ENCODE peak calls at places on chromosomes 16 and 17, in five cellular contexts. One of them, this sample, is unnamed.

GRCh38 chr17:39738568-39738901 is 797 bp downstream of the GRB7 start:
- DNase-seq in AG09309: no peak
- DNase-seq in A673: no peak
- DNase-seq in fibroblast of pulmonary artery: no peak
- DNase-seq in kidney epithelial cell: no peak
- DNase-seq in this sample: no peak

GRCh38 chr16:66515543-66516171 is 34.3 kb downstream of the TK2 start:
- DNase-seq in AG09309: no peak
- DNase-seq in A673: peak
- DNase-seq in fibroblast of pulmonary artery: peak
- DNase-seq in kidney epithelial cell: no peak
- DNase-seq in this sample: no peak

GRCh38 chr17:4939554-4939803 is 367 bp downstream of the SLC25A11 start:
- DNase-seq in AG09309: no peak
- DNase-seq in A673: no peak
- DNase-seq in fibroblast of pulmonary artery: peak
- DNase-seq in kidney epithelial cell: no peak
- DNase-seq in this sample: no peak

GRCh38 chr16:89909777-89910716 is 8.6 kb upstream of the MC1R start:
- DNase-seq in AG09309: no peak
- DNase-seq in A673: peak
- DNase-seq in fibroblast of pulmonary artery: peak
- DNase-seq in kidney epithelial cell: no peak
- DNase-seq in this sample: no peak

GRCh38 chr16:14050297-14051027 is 20.7 kb upstream of the MRTFB start:
- DNase-seq in AG09309: no peak
- DNase-seq in A673: no peak
- DNase-seq in fibroblast of pulmonary artery: peak
- DNase-seq in kidney epithelial cell: peak
- DNase-seq in this sample: no peak

GRCh38 chr17:16945141-16945493 is 26.8 kb downstream of the TNFRSF13B start:
- DNase-seq in AG09309: no peak
- DNase-seq in A673: no peak
- DNase-seq in fibroblast of pulmonary artery: no peak
- DNase-seq in kidney epithelial cell: no peak
- DNase-seq in this sample: no peak

GRCh38 chr16:23948949-23949392 is 113.2 kb downstream of the PRKCB start:
- DNase-seq in AG09309: no peak
- DNase-seq in A673: no peak
- DNase-seq in fibroblast of pulmonary artery: no peak
- DNase-seq in kidney epithelial cell: no peak
- DNase-seq in this sample: no peak

GRCh38 chr16:87305505-87306391 is 11.4 kb downstream of the C16orf95 start:
- DNase-seq in AG09309: no peak
- DNase-seq in A673: peak
- DNase-seq in fibroblast of pulmonary artery: peak
- DNase-seq in kidney epithelial cell: no peak
- DNase-seq in this sample: peak

GRCh38 chr17:55584055-55584685 is 72.9 kb upstream of the SMIM36 start:
- DNase-seq in AG09309: no peak
- DNase-seq in A673: peak
- DNase-seq in fibroblast of pulmonary artery: peak
- DNase-seq in kidney epithelial cell: no peak
- DNase-seq in this sample: no peak

GRCh38 chr17:40345161-40346034 is 19.1 kb downstream of the GJD3 start:
- DNase-seq in AG09309: no peak
- DNase-seq in A673: peak
- DNase-seq in fibroblast of pulmonary artery: peak
- DNase-seq in kidney epithelial cell: no peak
- DNase-seq in this sample: no peak

GRCh38 chr17:42378597-42379594 is 9.3 kb downstream of the STAT3 start:
- DNase-seq in AG09309: no peak
- DNase-seq in A673: peak
- DNase-seq in fibroblast of pulmonary artery: peak
- DNase-seq in kidney epithelial cell: no peak
- DNase-seq in this sample: no peak

GRCh38 chr17:17769869-17770361 is 66.9 kb downstream of the SREBF1 start:
- DNase-seq in AG09309: no peak
- DNase-seq in A673: no peak
- DNase-seq in fibroblast of pulmonary artery: no peak
- DNase-seq in kidney epithelial cell: no peak
- DNase-seq in this sample: no peak

GRCh38 chr17:7336240-7337175 is at the start of gene ACAP1:
- DNase-seq in AG09309: no peak
- DNase-seq in A673: no peak
- DNase-seq in fibroblast of pulmonary artery: no peak
- DNase-seq in kidney epithelial cell: no peak
- DNase-seq in this sample: no peak

GRCh38 chr17:40541873-40542561 is 23.3 kb downstream of the CCR7 start:
- DNase-seq in AG09309: no peak
- DNase-seq in A673: no peak
- DNase-seq in fibroblast of pulmonary artery: no peak
- DNase-seq in kidney epithelial cell: no peak
- DNase-seq in this sample: no peak

GRCh38 chr17:32467949-32468348 is 18.8 kb upstream of the CDK5R1 start:
- DNase-seq in AG09309: no peak
- DNase-seq in A673: no peak
- DNase-seq in fibroblast of pulmonary artery: no peak
- DNase-seq in kidney epithelial cell: no peak
- DNase-seq in this sample: no peak

GRCh38 chr17:79350516-79350915 is 260.3 kb downstream of the RBFOX3 start:
- DNase-seq in AG09309: no peak
- DNase-seq in A673: no peak
- DNase-seq in fibroblast of pulmonary artery: no peak
- DNase-seq in kidney epithelial cell: no peak
- DNase-seq in this sample: no peak

GRCh38 chr16:78140818-78141466 is 41.5 kb downstream of the WWOX start:
- DNase-seq in AG09309: no peak
- DNase-seq in A673: no peak
- DNase-seq in fibroblast of pulmonary artery: no peak
- DNase-seq in kidney epithelial cell: no peak
- DNase-seq in this sample: no peak

GRCh38 chr16:77918792-77919707 is 103.3 kb upstream of the CLEC3A start:
- DNase-seq in AG09309: no peak
- DNase-seq in A673: no peak
- DNase-seq in fibroblast of pulmonary artery: peak
- DNase-seq in kidney epithelial cell: no peak
- DNase-seq in this sample: peak

GRCh38 chr17:6069611-6070279 is 434 bp upstream of the WSCD1 start:
- DNase-seq in AG09309: no peak
- DNase-seq in A673: no peak
- DNase-seq in fibroblast of pulmonary artery: no peak
- DNase-seq in kidney epithelial cell: no peak
- DNase-seq in this sample: no peak

GRCh38 chr17:12395733-12396354 is 269.8 kb upstream of the MYOCD start:
- DNase-seq in AG09309: no peak
- DNase-seq in A673: peak
- DNase-seq in fibroblast of pulmonary artery: peak
- DNase-seq in kidney epithelial cell: no peak
- DNase-seq in this sample: no peak

GRCh38 chr17:35404360-35404759 is 27.9 kb downstream of the SLFN12 start:
- DNase-seq in AG09309: no peak
- DNase-seq in A673: no peak
- DNase-seq in fibroblast of pulmonary artery: peak
- DNase-seq in kidney epithelial cell: no peak
- DNase-seq in this sample: no peak

GRCh38 chr17:3738562-3739295 is 15.0 kb downstream of the HASPIN start:
- DNase-seq in AG09309: no peak
- DNase-seq in A673: no peak
- DNase-seq in fibroblast of pulmonary artery: no peak
- DNase-seq in kidney epithelial cell: no peak
- DNase-seq in this sample: no peak
- H3K4me3 ChIP-seq in AG09309: no peak
- H3K4me3 ChIP-seq in A673: no peak
- H3K4me3 ChIP-seq in fibroblast of pulmonary artery: no peak
- H3K4me3 ChIP-seq in kidney epithelial cell: no peak
- H3K4me3 ChIP-seq in this sample: no peak

DNA sequence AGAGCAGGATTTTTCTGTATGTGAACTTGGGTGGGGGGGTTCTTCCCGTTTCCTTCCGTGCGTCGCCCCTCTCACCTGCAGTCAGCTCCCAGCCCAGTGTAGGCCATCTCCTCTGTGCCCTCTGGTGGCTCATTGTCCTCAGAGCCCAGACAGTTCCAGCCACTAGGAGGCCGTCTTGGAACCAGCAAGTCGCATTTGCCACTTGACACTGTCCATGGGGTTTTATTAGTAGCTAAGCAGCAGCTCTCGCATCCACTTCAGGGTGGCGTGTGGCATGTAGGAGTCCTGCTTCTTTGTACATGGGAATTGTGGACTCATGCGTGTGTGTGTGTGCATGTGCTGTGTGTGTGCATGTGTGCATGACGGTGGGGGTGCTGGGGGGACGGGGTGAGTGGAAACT is 74.0 kb downstream of the SEC14L1 start:
- DNase-seq in AG09309: no peak
- DNase-seq in A673: peak
- DNase-seq in fibroblast of pulmonary artery: peak
- DNase-seq in kidney epithelial cell: no peak
- DNase-seq in this sample: no peak
- TF ChIP-seq CTCF in AG09309: peak
- TF ChIP-seq CTCF in A673: peak
- TF ChIP-seq CTCF in fibroblast of pulmonary artery: peak
- TF ChIP-seq CTCF in kidney epithelial cell: peak
- TF ChIP-seq CTCF in this sample: peak

GRCh38 chr17:51257150-51258081 is 2.4 kb downstream of the MBTD1 start:
- DNase-seq in AG09309: peak
- DNase-seq in A673: no peak
- DNase-seq in fibroblast of pulmonary artery: peak
- DNase-seq in kidney epithelial cell: no peak
- DNase-seq in this sample: no peak
- H3K4me3 ChIP-seq in AG09309: no peak
- H3K4me3 ChIP-seq in A673: peak
- H3K4me3 ChIP-seq in fibroblast of pulmonary artery: no peak
- H3K4me3 ChIP-seq in kidney epithelial cell: no peak
- H3K4me3 ChIP-seq in this sample: no peak

GRCh38 chr17:72116692-72117469 is 3.9 kb upstream of the SOX9 start:
- DNase-seq in AG09309: no peak
- DNase-seq in A673: no peak
- DNase-seq in fibroblast of pulmonary artery: peak
- DNase-seq in kidney epithelial cell: no peak
- DNase-seq in this sample: no peak

GRCh38 chr17:72118588-72119279 is 2.1 kb upstream of the SOX9 start:
- DNase-seq in AG09309: no peak
- DNase-seq in A673: peak
- DNase-seq in fibroblast of pulmonary artery: peak
- DNase-seq in kidney epithelial cell: no peak
- DNase-seq in this sample: no peak

GRCh38 chr17:72117470-72117747 is 3.4 kb upstream of the SOX9 start:
- DNase-seq in AG09309: no peak
- DNase-seq in A673: no peak
- DNase-seq in fibroblast of pulmonary artery: no peak
- DNase-seq in kidney epithelial cell: no peak
- DNase-seq in this sample: no peak

GRCh38 chr17:72119280-72119962 is 1.4 kb upstream of the SOX9 start:
- DNase-seq in AG09309: no peak
- DNase-seq in A673: no peak
- DNase-seq in fibroblast of pulmonary artery: no peak
- DNase-seq in kidney epithelial cell: no peak
- DNase-seq in this sample: no peak

GRCh38 chr17:72117748-72118587 is 2.9 kb upstream of the SOX9 start:
- DNase-seq in AG09309: no peak
- DNase-seq in A673: no peak
- DNase-seq in fibroblast of pulmonary artery: no peak
- DNase-seq in kidney epithelial cell: no peak
- DNase-seq in this sample: no peak
- TF ChIP-seq CTCF in AG09309: no peak
- TF ChIP-seq CTCF in A673: no peak
- TF ChIP-seq CTCF in fibroblast of pulmonary artery: no peak
- TF ChIP-seq CTCF in kidney epithelial cell: peak
- TF ChIP-seq CTCF in this sample: no peak

DNA sequence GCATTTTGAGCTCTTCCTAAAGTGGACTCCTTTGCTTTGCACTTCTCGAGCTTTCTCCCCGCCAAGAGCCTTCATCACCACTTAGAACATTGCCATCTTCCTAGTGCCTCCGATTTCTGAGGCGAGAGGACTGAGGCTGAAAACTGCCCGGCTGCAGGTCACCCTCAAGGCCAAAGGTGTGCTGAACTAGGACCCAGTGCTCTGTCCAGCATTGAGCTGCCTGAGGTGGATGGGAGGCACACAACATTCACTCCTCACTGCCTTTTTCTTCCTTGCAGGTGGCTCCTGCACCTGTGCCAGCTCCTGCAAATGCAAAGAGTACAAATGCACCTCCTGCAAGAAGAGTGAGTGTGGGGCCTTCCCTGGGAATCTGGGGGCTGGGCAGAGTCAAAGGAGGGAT is 5.4 kb downstream of the MT1A start:
- DNase-seq in AG09309: no peak
- DNase-seq in A673: no peak
- DNase-seq in fibroblast of pulmonary artery: no peak
- DNase-seq in kidney epithelial cell: no peak
- DNase-seq in this sample: no peak
- H3K4me3 ChIP-seq in AG09309: no peak
- H3K4me3 ChIP-seq in A673: no peak
- H3K4me3 ChIP-seq in fibroblast of pulmonary artery: no peak
- H3K4me3 ChIP-seq in kidney epithelial cell: no peak
- H3K4me3 ChIP-seq in this sample: no peak

DNA sequence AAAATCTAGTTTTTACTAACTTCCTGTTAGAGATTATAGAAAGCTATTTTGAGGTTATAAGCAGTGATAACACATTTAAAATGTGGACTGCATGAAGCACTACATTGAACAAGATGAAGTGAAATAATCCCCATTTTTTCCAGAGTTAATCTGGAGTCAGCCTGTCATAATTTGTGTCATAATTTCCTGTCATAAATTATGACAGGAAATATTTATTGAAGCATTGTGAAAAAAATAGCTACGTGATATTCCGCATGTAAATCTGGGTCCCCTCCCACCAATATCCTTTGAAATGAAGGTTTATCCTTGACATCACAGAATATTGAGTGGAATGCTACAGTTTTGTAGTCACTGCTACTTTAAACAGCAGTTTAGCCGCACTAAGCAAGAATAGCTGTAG is 40.1 kb downstream of the OMG start:
- DNase-seq in AG09309: no peak
- DNase-seq in A673: peak
- DNase-seq in fibroblast of pulmonary artery: no peak
- DNase-seq in kidney epithelial cell: no peak
- DNase-seq in this sample: no peak
- TF ChIP-seq CTCF in AG09309: no peak
- TF ChIP-seq CTCF in A673: no peak
- TF ChIP-seq CTCF in fibroblast of pulmonary artery: no peak
- TF ChIP-seq CTCF in kidney epithelial cell: no peak
- TF ChIP-seq CTCF in this sample: no peak

DNA sequence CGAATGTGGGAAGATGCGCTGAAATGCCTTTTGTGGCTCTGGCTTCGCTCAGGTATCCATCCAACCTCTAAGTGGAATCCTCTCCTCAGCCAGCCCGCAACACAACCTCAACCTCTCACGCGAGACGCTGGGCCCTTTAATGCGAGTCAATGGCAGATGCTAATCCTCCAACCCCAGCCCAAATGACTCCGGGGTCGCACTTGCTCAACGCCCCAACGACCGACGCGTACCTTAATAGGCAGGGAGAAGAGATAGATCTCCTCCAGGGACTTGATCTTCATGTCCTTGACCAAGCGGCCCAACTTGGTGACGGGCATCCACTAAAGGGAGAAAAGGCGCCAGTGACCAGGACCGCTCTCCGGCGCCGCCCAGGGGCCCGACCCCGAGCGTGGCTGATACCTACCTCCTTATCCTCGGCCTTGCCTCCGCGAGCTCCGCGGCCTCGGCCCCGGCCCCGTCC is 550 bp downstream of the RPS2 start:
- DNase-seq in AG09309: no peak
- DNase-seq in A673: no peak
- DNase-seq in fibroblast of pulmonary artery: peak
- DNase-seq in kidney epithelial cell: no peak
- DNase-seq in this sample: no peak
- H3K4me3 ChIP-seq in AG09309: peak
- H3K4me3 ChIP-seq in A673: peak
- H3K4me3 ChIP-seq in fibroblast of pulmonary artery: peak
- H3K4me3 ChIP-seq in kidney epithelial cell: peak
- H3K4me3 ChIP-seq in this sample: peak

This sample was measured in AG04449.